ENCODE peak calls at places on chromosomes 13 and 19, in eight cellular contexts. B, Q, Z, I, N, E, K and T are unnamed samples. For H3K27me3 and H3K4me1, the result is how much of the 10 kb centered on the place peaks cover.

GRCh38 chr13:26619321-26619720 is 61.8 kb downstream of the WASF3 start:
- DNase-seq in N (no peak), B (no peak), E (no peak), I (no peak), Q (no peak), Z (no peak), K (no peak), T (peak)

GRCh38 chr13:79869326-79869725 is 388.4 kb downstream of the NDFIP2 start:
- DNase-seq in Z (no peak), I (no peak), K (no peak), E (no peak), B (no peak), Q (no peak), N (no peak), T (no peak)

GRCh38 chr19:10226376-10227214 is 4.5 kb downstream of the S1PR2 start:
- DNase-seq in B (peak), K (no peak), Q (no peak), E (no peak), N (peak), I (peak), Z (peak), T (peak)

GRCh38 chr19:8935460-8935859 is 74.7 kb downstream of the MUC16 start:
- DNase-seq in K (no peak), Z (no peak), I (no peak), Q (no peak), E (no peak), B (no peak), N (no peak), T (no peak)

GRCh38 chr19:33727331-33728028 is 69.2 kb upstream of the KCTD15 start:
- DNase-seq in I (no peak), Z (no peak), N (no peak), K (no peak), E (no peak), Q (no peak), B (no peak), T (no peak)

GRCh38 chr19:49957262-49957915 is 3.6 kb downstream of the SIGLEC11 start:
- DNase-seq in N (no peak), B (no peak), E (no peak), K (no peak), Q (no peak), I (no peak), Z (no peak), T (peak)

GRCh38 chr13:46588019-46588418 is 35.0 kb downstream of the LRCH1 start:
- DNase-seq in Q (no peak), B (no peak), I (no peak), Z (no peak), K (no peak), N (no peak), E (no peak), T (no peak)

GRCh38 chr19:6276447-6276846 is 3.3 kb downstream of the MLLT1 start:
- DNase-seq in Z (peak), K (no peak), B (no peak), E (no peak), Q (peak), N (peak), I (no peak), T (peak)

GRCh38 chr13:78098249-78098648 is 179.6 kb upstream of the EDNRB start:
- DNase-seq in Q (no peak), I (no peak), N (no peak), B (no peak), Z (no peak), K (no peak), E (no peak), T (no peak)

GRCh38 chr19:850221-850978 is 1.7 kb upstream of the ELANE start:
- DNase-seq in Z (peak), E (no peak), K (no peak), Q (peak), B (peak), I (peak), N (peak), T (peak)

GRCh38 chr13:41231786-41232185 is 31.6 kb downstream of the MTRF1 start:
- DNase-seq in K (no peak), N (no peak), B (no peak), Z (no peak), I (no peak), Q (no peak), E (no peak), T (no peak)

GRCh38 chr19:33689138-33689746 is 67.5 kb downstream of the CHST8 start:
- DNase-seq in N (peak), Q (no peak), B (no peak), E (no peak), K (no peak), I (no peak), Z (no peak), T (no peak)

GRCh38 chr13:45078003-45078402 is 42.3 kb upstream of the GTF2F2 start:
- DNase-seq in K (no peak), I (no peak), E (no peak), Z (no peak), B (no peak), Q (no peak), N (no peak), T (no peak)

GRCh38 chr19:15291089-15291488 is 41.2 kb downstream of the BRD4 start:
- DNase-seq in N (no peak), Z (no peak), K (no peak), E (no peak), I (no peak), B (no peak), Q (no peak), T (no peak)

GRCh38 chr13:80923907-80924306 is 583.0 kb upstream of the SPRY2 start:
- DNase-seq in B (no peak), E (no peak), Z (no peak), I (no peak), Q (no peak), N (no peak), K (no peak), T (no peak)

GRCh38 chr13:38826182-38826813 is 139.4 kb downstream of the FREM2 start:
- DNase-seq in N (no peak), I (no peak), Q (no peak), E (no peak), Z (no peak), K (no peak), B (no peak), T (no peak)

GRCh38 chr13:99086149-99086868 is 108.4 kb upstream of the DOCK9 start:
- DNase-seq in Q (no peak), K (peak), B (peak), I (peak), N (peak), E (peak), Z (peak), T (peak)

GRCh38 chr13:30371649-30372265 is 50.5 kb upstream of the UBE2L5 start:
- DNase-seq in N (no peak), Q (no peak), E (peak), I (no peak), B (no peak), Z (no peak), K (peak), T (peak)

GRCh38 chr13:71864981-71865857 is 1.8 kb downstream of the DACH1 start:
- DNase-seq in E (no peak), K (no peak), Q (no peak), N (no peak), I (peak), B (no peak), Z (peak), T (peak)

GRCh38 chr13:20222553-20222952 is 9.6 kb downstream of the GJB6 start:
- DNase-seq in Q (no peak), Z (no peak), N (no peak), K (no peak), E (no peak), I (no peak), B (no peak), T (no peak)

GRCh38 chr13:20230913-20231838 is 943 bp downstream of the GJB6 start:
- DNase-seq in Z (no peak), Q (no peak), N (no peak), I (no peak), K (no peak), E (no peak), B (no peak), T (no peak)

GRCh38 chr13:20231839-20232555 is at the start of gene GJB6:
- DNase-seq in I (no peak), E (no peak), Q (no peak), K (no peak), B (no peak), Z (no peak), N (no peak), T (no peak)

GRCh38 chr13:20227730-20228129 is 4.4 kb downstream of the GJB6 start:
- DNase-seq in K (no peak), E (no peak), Q (no peak), N (no peak), I (no peak), Z (no peak), B (no peak), T (no peak)

DNA sequence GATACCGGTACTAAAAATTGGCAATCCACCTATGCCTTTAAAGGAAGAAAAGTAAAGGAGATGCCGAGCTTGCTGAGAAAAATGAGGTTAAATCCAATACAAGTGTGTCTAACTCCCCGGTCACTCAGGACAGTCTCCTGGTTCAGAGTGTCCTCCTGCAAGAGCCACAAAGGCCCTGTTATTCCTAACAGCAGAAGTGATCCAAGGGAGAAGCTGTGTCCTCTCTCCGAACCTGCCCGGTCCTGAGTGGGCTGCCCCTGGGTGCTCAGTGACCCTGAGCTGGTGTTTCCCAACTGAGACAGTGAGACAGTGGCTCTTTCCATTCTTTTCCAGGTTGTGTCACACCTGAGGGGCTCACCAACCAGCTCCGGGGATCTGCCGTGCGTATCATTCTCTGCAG is 4.8 kb downstream of the GJB6 start:
- DNase-seq in K (no peak), Z (no peak), I (no peak), E (no peak), B (no peak), Q (no peak), N (no peak), T (no peak)
- H3K27me3 ChIP-seq in K (under half), Z (under half), I (under half), E (under half), B (under half), Q (under half), N (under half), T (half or more)

GRCh38 chr19:53875602-53876340 is 6.2 kb upstream of the PRKCG start:
- DNase-seq in K (no peak), N (no peak), I (no peak), Q (no peak), E (no peak), Z (no peak), B (no peak), T (no peak)

GRCh38 chr19:53877361-53877766 is 4.6 kb upstream of the PRKCG start:
- DNase-seq in Q (no peak), I (no peak), N (no peak), K (no peak), E (peak), B (no peak), Z (no peak), T (no peak)

GRCh38 chr19:53878786-53879144 is 3.2 kb upstream of the PRKCG start:
- DNase-seq in N (no peak), Q (no peak), Z (no peak), K (no peak), I (no peak), E (no peak), B (no peak), T (no peak)

GRCh38 chr19:53874384-53874995 is 6.8 kb downstream of the MYADM start:
- DNase-seq in E (no peak), K (no peak), N (no peak), I (no peak), B (no peak), Q (no peak), Z (no peak), T (no peak)

DNA sequence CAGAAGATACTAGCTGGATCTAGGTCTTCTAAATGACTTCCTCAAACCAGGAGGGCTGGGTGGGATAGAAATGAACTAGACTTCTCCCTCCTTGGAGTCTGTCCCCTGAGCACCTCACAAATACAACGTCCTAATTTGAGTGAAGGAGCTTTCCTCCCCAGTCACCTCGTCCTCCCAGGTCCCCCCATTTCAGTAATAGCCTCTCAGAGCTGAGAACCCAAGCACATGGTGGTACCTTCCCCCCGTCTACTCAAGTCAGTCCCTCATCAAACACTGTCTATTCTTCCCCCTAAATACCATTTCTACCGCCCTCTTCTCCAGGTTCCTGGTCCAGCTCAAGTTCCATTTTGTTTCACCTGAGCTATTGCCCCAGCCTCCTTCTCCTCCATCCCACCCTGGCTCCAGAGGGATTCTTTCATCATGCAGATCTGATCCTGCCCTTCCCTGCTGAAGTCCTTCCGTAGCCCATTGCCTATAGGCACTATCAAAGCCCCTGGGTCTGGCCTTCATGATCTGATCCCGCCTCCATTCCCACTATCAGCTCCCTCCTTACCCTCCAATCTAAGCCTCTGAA is 5.3 kb upstream of the PRKCG start:
- DNase-seq in Q (no peak), Z (no peak), K (no peak), B (no peak), E (no peak), N (no peak), I (no peak), T (no peak)
- H3K4me1 ChIP-seq in Q (under half), Z (under half), K (half or more), B (under half), E (half or more), N (under half), I (under half), T (under half)

GRCh38 chr19:39320948-39321831 is 527 bp upstream of the LRFN1 start:
- DNase-seq in B (no peak), Z (no peak), E (no peak), Q (no peak), N (no peak), K (no peak), I (no peak), T (no peak)
- H3K4me3 ChIP-seq in B (peak), Z (peak), E (no peak), Q (peak), N (peak), K (no peak), I (peak), T (no peak)

GRCh38 chr13:112062619-112063308 is 4.2 kb upstream of the SOX1 start:
- DNase-seq in I (no peak), B (no peak), E (no peak), Q (no peak), N (no peak), K (no peak), Z (no peak), T (no peak)
- H3K27me3 ChIP-seq in I (half or more), B (under half), E (under half), Q (under half), N (under half), K (half or more), Z (half or more), T (half or more)

GRCh38 chr13:34166406-34166805 is 348.5 kb downstream of the RFC3 start:
- DNase-seq in K (no peak), N (no peak), Z (no peak), B (no peak), I (no peak), E (no peak), Q (no peak), T (no peak)

GRCh38 chr13:34174671-34175145 is 356.8 kb downstream of the RFC3 start:
- DNase-seq in Z (no peak), Q (no peak), E (no peak), I (no peak), N (no peak), K (no peak), B (no peak), T (peak)

GRCh38 chr13:34176636-34177035 is 358.7 kb downstream of the RFC3 start:
- DNase-seq in Q (no peak), I (no peak), N (no peak), E (no peak), Z (no peak), B (no peak), K (no peak), T (peak)

DNA sequence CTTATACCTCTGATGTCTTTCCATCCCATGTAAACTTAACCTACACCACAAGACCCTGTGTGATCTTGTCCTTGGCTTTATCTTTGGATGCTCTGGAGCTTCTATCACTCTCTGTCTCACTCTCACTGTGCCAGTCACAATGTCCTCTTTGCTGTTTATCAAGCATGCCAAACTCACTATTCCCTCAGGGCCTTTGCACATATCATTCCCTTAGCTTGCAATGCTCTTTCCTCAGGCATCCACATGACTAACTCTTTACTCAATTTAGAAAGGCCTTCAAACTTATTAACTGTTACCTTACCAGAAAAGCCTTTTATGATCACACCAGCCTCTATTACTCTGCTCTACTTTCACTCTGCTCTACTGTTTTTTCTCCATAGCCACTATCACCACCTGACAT is 354.1 kb downstream of the RFC3 start:
- DNase-seq in Z (no peak), N (no peak), E (no peak), Q (no peak), K (no peak), B (no peak), I (no peak), T (no peak)
- H3K4me1 ChIP-seq in Z (under half), N (under half), E (under half), Q (under half), K (under half), B (under half), I (under half), T (under half)

GRCh38 chr19:46132508-46133100 is 8.1 kb upstream of the IGFL3 start:
- DNase-seq in N (no peak), E (no peak), Z (no peak), I (no peak), B (no peak), Q (no peak), K (no peak), T (no peak)
- H3K4me3 ChIP-seq in N (no peak), E (no peak), Z (no peak), I (no peak), B (peak), Q (peak), K (no peak), T (peak)

GRCh38 chr19:2289714-2290435 is 7.9 kb upstream of the PEAK3 start:
- DNase-seq in Z (no peak), N (no peak), Q (no peak), I (no peak), E (peak), K (no peak), B (no peak), T (peak)

GRCh38 chr19:2290441-2291184 is 8.6 kb upstream of the PEAK3 start:
- DNase-seq in B (no peak), N (no peak), Z (no peak), I (no peak), Q (no peak), K (no peak), E (peak), T (no peak)

GRCh38 chr19:2291185-2291751 is 9.3 kb upstream of the PEAK3 start:
- DNase-seq in E (no peak), Q (no peak), Z (no peak), K (no peak), B (no peak), N (no peak), I (no peak), T (peak)

GRCh38 chr19:2296141-2296540 is 11.8 kb downstream of the LINGO3 start:
- DNase-seq in Q (no peak), B (no peak), E (no peak), N (no peak), I (no peak), K (no peak), Z (no peak), T (no peak)

GRCh38 chr19:2294377-2295335 is 12.7 kb upstream of the PEAK3 start:
- DNase-seq in K (no peak), E (no peak), I (peak), B (no peak), Q (no peak), Z (peak), N (no peak), T (peak)
- H3K27me3 ChIP-seq in K (under half), E (under half), I (under half), B (under half), Q (under half), Z (under half), N (under half), T (under half)

GRCh38 chr19:54803410-54803809 is at the start of gene KIR2DL4:
- DNase-seq in Q (no peak), I (no peak), N (no peak), E (no peak), B (no peak), Z (no peak), K (no peak), T (no peak)

GRCh38 chr19:54804571-54804970 is 1.2 kb downstream of the KIR2DL4 start:
- DNase-seq in B (no peak), Z (no peak), N (no peak), I (no peak), E (no peak), Q (no peak), K (no peak), T (no peak)

GRCh38 chr19:54804101-54804500 is 691 bp downstream of the KIR2DL4 start:
- DNase-seq in Q (no peak), I (no peak), N (no peak), B (no peak), Z (no peak), K (no peak), E (no peak), T (no peak)

GRCh38 chr19:54805665-54806515 is 2.5 kb downstream of the KIR2DL4 start:
- DNase-seq in B (no peak), K (no peak), I (no peak), Z (no peak), Q (no peak), E (no peak), N (no peak), T (no peak)

DNA sequence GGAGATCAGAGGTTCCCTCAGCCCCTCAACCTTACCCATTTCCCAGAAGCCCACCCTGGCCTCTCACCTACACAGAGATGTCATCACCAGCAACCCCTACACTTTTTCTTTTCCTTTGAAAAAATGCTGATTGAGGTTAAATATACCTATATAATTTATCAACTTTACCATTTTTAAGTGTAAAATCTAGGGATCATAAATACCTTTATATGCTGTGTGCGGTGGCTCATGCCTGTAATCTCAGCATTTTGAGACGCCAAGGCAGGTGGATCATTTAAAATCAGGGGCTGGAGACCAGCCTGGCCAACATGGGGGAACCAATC is 3.1 kb downstream of the KIR2DL4 start:
- DNase-seq in B (no peak), Q (no peak), K (no peak), E (no peak), N (no peak), Z (no peak), I (no peak), T (no peak)
- H3K4me1 ChIP-seq in B (under half), Q (under half), K (under half), E (under half), N (under half), Z (under half), I (under half), T (under half)